ENCODE peak calls at places on chromosomes 6 and 20, in ten cellular contexts. O, P, N, G, J, D, L, Z, T and F are unnamed samples.

GRCh38 chr20:13342469-13343242 is 121.6 kb downstream of the ISM1 start:
- DNase-seq in O (no peak), P (peak), N (no peak), G (no peak), J (no peak), D (no peak), L (no peak), Z (no peak), T (no peak), F (no peak)

GRCh38 chr20:24095753-24096152 is 107.2 kb upstream of the GGTLC1 start:
- DNase-seq in O (no peak), P (no peak), N (no peak), G (no peak), J (no peak), D (no peak), L (no peak), Z (no peak), T (no peak), F (no peak)

GRCh38 chr20:3658019-3658707 is 5.0 kb downstream of the GFRA4 start:
- DNase-seq in O (no peak), P (no peak), N (no peak), G (no peak), J (no peak), D (no peak), L (no peak), Z (no peak), T (no peak), F (no peak)

GRCh38 chr6:72787521-72788031 is 165.7 kb downstream of the KCNQ5 start:
- DNase-seq in O (no peak), P (peak), N (no peak), G (no peak), J (no peak), D (peak), L (no peak), Z (peak), T (no peak), F (no peak)

GRCh38 chr20:20824924-20825584 is 112.6 kb upstream of the RALGAPA2 start:
- DNase-seq in O (no peak), P (peak), N (peak), G (peak), J (peak), D (peak), L (peak), Z (peak), T (peak), F (peak)

GRCh38 chr20:34896086-34896551 is 19.7 kb downstream of the ACSS2 start:
- DNase-seq in O (no peak), P (peak), N (no peak), G (no peak), J (no peak), D (no peak), L (no peak), Z (no peak), T (no peak), F (no peak)

GRCh38 chr20:57709823-57710799 is at the start of gene PMEPA1:
- DNase-seq in O (peak), P (peak), N (peak), G (peak), J (peak), D (peak), L (peak), Z (peak), T (peak), F (peak)

GRCh38 chr6:148969679-148970078 is 222.8 kb downstream of the UST start:
- DNase-seq in O (no peak), P (no peak), N (no peak), G (no peak), J (no peak), D (peak), L (no peak), Z (peak), T (no peak), F (no peak)

GRCh38 chr6:31737315-31738047 is 1.2 kb upstream of the CLIC1 start:
- DNase-seq in O (no peak), P (no peak), N (no peak), G (no peak), J (no peak), D (peak), L (no peak), Z (no peak), T (no peak), F (no peak)

GRCh38 chr20:9408422-9409300 is 105.7 kb upstream of the LAMP5 start:
- DNase-seq in O (no peak), P (peak), N (no peak), G (no peak), J (no peak), D (peak), L (no peak), Z (peak), T (no peak), F (no peak)

GRCh38 chr20:37990571-37991151 is 42.6 kb downstream of the TTI1 start:
- DNase-seq in O (no peak), P (peak), N (peak), G (no peak), J (no peak), D (peak), L (peak), Z (peak), T (peak), F (peak)

GRCh38 chr6:21808045-21808470 is 214.5 kb downstream of the SOX4 start:
- DNase-seq in O (no peak), P (peak), N (no peak), G (no peak), J (no peak), D (peak), L (no peak), Z (peak), T (no peak), F (no peak)

GRCh38 chr6:145453376-145453775 is 281.9 kb downstream of the EPM2A start:
- DNase-seq in O (no peak), P (no peak), N (no peak), G (no peak), J (no peak), D (peak), L (no peak), Z (peak), T (no peak), F (no peak)

GRCh38 chr6:142543576-142543975 is 241.8 kb downstream of the ADGRG6 start:
- DNase-seq in O (no peak), P (no peak), N (no peak), G (no peak), J (no peak), D (peak), L (no peak), Z (no peak), T (no peak), F (no peak)

GRCh38 chr6:125132058-125132457 is 21.5 kb upstream of the TPD52L1 start:
- DNase-seq in O (no peak), P (no peak), N (no peak), G (no peak), J (no peak), D (no peak), L (no peak), Z (no peak), T (no peak), F (no peak)

GRCh38 chr6:42301986-42302385 is 84.3 kb upstream of the MRPS10 start:
- DNase-seq in O (no peak), P (peak), N (no peak), G (no peak), J (no peak), D (no peak), L (no peak), Z (no peak), T (no peak), F (no peak)

GRCh38 chr6:16345449-16346330 is 107.3 kb downstream of the GMPR start:
- DNase-seq in O (no peak), P (peak), N (no peak), G (no peak), J (no peak), D (peak), L (peak), Z (peak), T (no peak), F (no peak)

GRCh38 chr20:23362392-23363256 is 642 bp downstream of the GZF1 start:
- DNase-seq in O (no peak), P (peak), N (peak), G (peak), J (peak), D (no peak), L (peak), Z (peak), T (no peak), F (no peak)

GRCh38 chr20:51413753-51414323 is 128.7 kb downstream of the NFATC2 start:
- DNase-seq in O (no peak), P (no peak), N (no peak), G (no peak), J (no peak), D (no peak), L (no peak), Z (no peak), T (no peak), F (no peak)

GRCh38 chr6:72260489-72260888 is 361.4 kb upstream of the KCNQ5 start:
- DNase-seq in O (no peak), P (peak), N (no peak), G (no peak), J (no peak), D (no peak), L (no peak), Z (peak), T (no peak), F (no peak)

GRCh38 chr6:96013531-96013930 is 2.2 kb upstream of the FUT9 start:
- DNase-seq in O (no peak), P (no peak), N (no peak), G (no peak), J (no peak), D (no peak), L (no peak), Z (no peak), T (no peak), F (no peak)

GRCh38 chr6:113645986-113646385 is 211.2 kb upstream of the MARCKS start:
- DNase-seq in O (no peak), P (no peak), N (no peak), G (no peak), J (no peak), D (no peak), L (no peak), Z (no peak), T (no peak), F (no peak)

GRCh38 chr6:142790257-142790656 is 154.7 kb downstream of the HIVEP2 start:
- DNase-seq in O (no peak), P (no peak), N (no peak), G (no peak), J (no peak), D (no peak), L (no peak), Z (no peak), T (no peak), F (no peak)

GRCh38 chr20:23356203-23356602 is 5.6 kb downstream of the NXT1 start:
- DNase-seq in O (no peak), P (no peak), N (no peak), G (no peak), J (peak), D (no peak), L (no peak), Z (no peak), T (no peak), F (no peak)

GRCh38 chr6:112149719-112150263 is 62.4 kb downstream of the FAM229B start:
- DNase-seq in O (no peak), P (peak), N (no peak), G (no peak), J (no peak), D (peak), L (no peak), Z (peak), T (no peak), F (no peak)

GRCh38 chr20:60921021-60921622 is 330.9 kb upstream of the CDH4 start:
- DNase-seq in O (no peak), P (peak), N (no peak), G (no peak), J (no peak), D (no peak), L (no peak), Z (peak), T (no peak), F (no peak)

GRCh38 chr20:45861157-45862075 is 4.0 kb downstream of the ZSWIM3 start:
- DNase-seq in O (no peak), P (peak), N (no peak), G (no peak), J (no peak), D (no peak), L (no peak), Z (no peak), T (no peak), F (no peak)